ENCODE peak calls at places on chromosome 22, in eight cellular contexts. Q is NCI-H345; I is activated CD8-positive, alpha-beta T cell treated with anti-CD3 and anti-CD28 coated beads for 36 hours; J is neuronal stem cell; O is fibroblast of the aortic adventitia; T is GM13977; A is AG09319; S is COLO829. R is an unnamed sample.

GRCh38 chr22:17797721-17798559 is 23.7 kb upstream of the BID start:
- DNase-seq in Q (no peak), I (no peak), J (no peak), O (no peak), T (peak; percentile 85), A (no peak), S (no peak), R (no peak)

GRCh38 chr22:26768986-26769385 is 111.6 kb downstream of the MIAT start:
- DNase-seq in Q (no peak), I (no peak), J (no peak), O (no peak), T (no peak), A (no peak), S (no peak), R (no peak)

GRCh38 chr22:35258144-35258988 is 1.1 kb downstream of the HMGXB4 start:
- DNase-seq in Q (no peak), I (peak; percentile 36), J (peak; percentile 49), O (peak; percentile 26), T (no peak), A (no peak), S (peak; percentile 9), R (no peak)

GRCh38 chr22:46086577-46087335 is 63.6 kb upstream of the PPARA start:
- DNase-seq in Q (no peak), I (no peak), J (no peak), O (peak; percentile 73), T (no peak), A (no peak), S (no peak), R (no peak)

GRCh38 chr22:33864723-33865130 is 55.5 kb downstream of the LARGE1 start:
- DNase-seq in Q (no peak), I (no peak), J (no peak), O (no peak), T (no peak), A (no peak), S (no peak), R (no peak)

GRCh38 chr22:37343343-37343742 is 61.0 kb downstream of the CYTH4 start:
- DNase-seq in Q (no peak), I (no peak), J (no peak), O (no peak), T (no peak), A (no peak), S (no peak), R (no peak)

GRCh38 chr22:33535937-33536875 is 384.1 kb downstream of the LARGE1 start:
- DNase-seq in Q (no peak), I (no peak), J (no peak), O (no peak), T (no peak), A (no peak), S (no peak), R (no peak)

GRCh38 chr22:29689872-29690213 is 30.0 kb upstream of the CABP7 start:
- DNase-seq in Q (peak; percentile 57), I (peak; percentile 37), J (peak; percentile 54), O (peak; percentile 58), T (peak; percentile 65), A (no peak), S (peak; percentile 31), R (peak; percentile 67)

GRCh38 chr22:44521326-44521725 is 23.3 kb upstream of the RTL6 start:
- DNase-seq in Q (no peak), I (no peak), J (no peak), O (no peak), T (no peak), A (no peak), S (no peak), R (no peak)

GRCh38 chr22:46088541-46089311 is 61.6 kb upstream of the PPARA start:
- DNase-seq in Q (no peak), I (no peak), J (no peak), O (peak; percentile 85), T (no peak), A (no peak), S (no peak), R (no peak)

GRCh38 chr22:48961705-48962104 is 866.0 kb downstream of the BRD1 start:
- DNase-seq in Q (no peak), I (no peak), J (no peak), O (no peak), T (no peak), A (no peak), S (no peak), R (no peak)